ENCODE peak calls at places on chromosome 21, in six cellular contexts. T, Z, K, G, J and N are unnamed samples.

GRCh38 chr21:39125752-39126485 is 57.3 kb downstream of the PSMG1 start:
- DNase-seq in G (peak), Z (peak), T (no peak), J (peak), K (peak), N (peak)

GRCh38 chr21:46483300-46484295 is 24.9 kb downstream of the DIP2A start:
- DNase-seq in T (no peak), J (peak), Z (no peak), G (no peak), K (no peak), N (no peak)

GRCh38 chr21:32538147-32538792 is 47.1 kb downstream of the TCP10L start:
- DNase-seq in J (peak), Z (no peak), G (no peak), K (no peak), T (peak), N (no peak)

GRCh38 chr21:43298546-43299440 is 128.1 kb downstream of the SIK1 start:
- DNase-seq in J (no peak), K (no peak), Z (no peak), G (no peak), T (no peak), N (no peak)

GRCh38 chr21:41766883-41767605 is at the start of gene RIPK4:
- DNase-seq in K (no peak), T (peak), J (peak), G (no peak), Z (peak), N (peak)

GRCh38 chr21:39062196-39062900 is 120.9 kb downstream of the PSMG1 start:
- DNase-seq in K (no peak), T (no peak), G (no peak), J (no peak), Z (no peak), N (no peak)

GRCh38 chr21:42403611-42404231 is at the start of gene UBASH3A:
- DNase-seq in J (peak), T (no peak), Z (no peak), K (no peak), G (no peak), N (no peak)

GRCh38 chr21:33174756-33175155 is 55.0 kb upstream of the IFNAR2 start:
- DNase-seq in G (no peak), T (no peak), Z (no peak), K (no peak), J (no peak), N (no peak)

GRCh38 chr21:18373631-18374030 is 30.0 kb downstream of the TMPRSS15 start:
- DNase-seq in Z (no peak), J (no peak), T (no peak), G (no peak), K (no peak), N (peak)

GRCh38 chr21:15494481-15494880 is 235.3 kb upstream of the USP25 start:
- DNase-seq in T (no peak), J (no peak), K (no peak), G (no peak), Z (no peak), N (no peak)

GRCh38 chr21:37244506-37245083 is 22.5 kb downstream of the VPS26C start:
- DNase-seq in K (no peak), Z (peak), J (peak), G (no peak), T (no peak), N (no peak)

GRCh38 chr21:35358008-35358407 is 308.9 kb upstream of the RUNX1 start:
- DNase-seq in G (no peak), J (peak), K (no peak), Z (no peak), T (no peak), N (no peak)

GRCh38 chr21:44438531-44439210 is 16.6 kb upstream of the LRRC3 start:
- DNase-seq in G (no peak), Z (no peak), T (no peak), J (no peak), K (no peak), N (no peak)

GRCh38 chr21:16145479-16145878 is 415.7 kb downstream of the USP25 start:
- DNase-seq in G (no peak), J (no peak), Z (no peak), K (no peak), T (no peak), N (no peak)